ENCODE peak calls at places on chromosomes 13 and 19, in four cellular contexts. T is WTC11, Y is HepG2, B is K562. X is an unnamed sample.

GRCh38 chr19:39199025-39199424 is 2.3 kb downstream of the NCCRP1 start:
- DNase-seq in T (peak), Y (peak), B (no peak), X (no peak)

GRCh38 chr19:2519482-2519881 is 43.6 kb downstream of the GADD45B start:
- DNase-seq in T (no peak), Y (no peak), B (no peak), X (no peak)

GRCh38 chr19:18291590-18292459 is 10.4 kb upstream of the JUND start:
- DNase-seq in T (peak), Y (peak), B (peak), X (peak)

GRCh38 chr19:55598034-55598433 is 1.3 kb downstream of the FIZ1 start:
- DNase-seq in T (peak), Y (no peak), B (no peak), X (no peak)

GRCh38 chr13:90641884-90642283 is 705.6 kb upstream of the MIR17HG start:
- DNase-seq in T (no peak), Y (no peak), B (no peak), X (no peak)

GRCh38 chr19:8638078-8638619 is 7.7 kb downstream of the NFILZ start:
- DNase-seq in T (no peak), Y (peak), B (no peak), X (no peak)

GRCh38 chr13:52652980-52653303 is 306 bp downstream of the SUGT1 start:
- DNase-seq in T (no peak), Y (no peak), B (peak), X (peak)

GRCh38 chr13:33057019-33057785 is 41.0 kb downstream of the KL start:
- DNase-seq in T (no peak), Y (peak), B (peak), X (peak)

GRCh38 chr13:72643339-72643989 is 84.0 kb downstream of the MZT1 start:
- DNase-seq in T (peak), Y (peak), B (peak), X (peak)

GRCh38 chr13:113997845-113998751 is 24.2 kb upstream of the C13orf46 start:
- DNase-seq in T (no peak), Y (no peak), B (no peak), X (no peak)

GRCh38 chr19:39372047-39372802 is 18.7 kb downstream of the PAF1 start:
- DNase-seq in T (no peak), Y (no peak), B (no peak), X (no peak)

GRCh38 chr13:27183561-27184147 is 12.0 kb upstream of the USP12 start:
- DNase-seq in T (no peak), Y (no peak), B (no peak), X (no peak)

GRCh38 chr19:1761528-1762242 is 8.4 kb downstream of the ONECUT3 start:
- DNase-seq in T (no peak), Y (no peak), B (no peak), X (no peak)

GRCh38 chr19:19636573-19636972 is 6.9 kb downstream of the GMIP start:
- DNase-seq in T (no peak), Y (no peak), B (no peak), X (no peak)

GRCh38 chr13:103731959-103732358 is 665.7 kb upstream of the SLC10A2 start:
- DNase-seq in T (no peak), Y (no peak), B (no peak), X (no peak)
- TF ChIP-seq ELF4 in T (no peak), Y (no peak), B (no peak), X (no peak)

GRCh38 chr13:28497143-28497876 is 2.4 kb upstream of the FLT1 start:
- DNase-seq in T (no peak), Y (no peak), B (no peak), X (no peak)
- TF ChIP-seq ELF4 in T (no peak), Y (no peak), B (no peak), X (no peak)

GRCh38 chr19:10766681-10767201 is 48.9 kb downstream of the DNM2 start:
- DNase-seq in T (no peak), Y (no peak), B (no peak), X (no peak)

GRCh38 chr19:10768936-10769335 is 51.1 kb downstream of the DNM2 start:
- DNase-seq in T (no peak), Y (no peak), B (no peak), X (no peak)

GRCh38 chr19:10767726-10768125 is 49.8 kb downstream of the DNM2 start:
- DNase-seq in T (no peak), Y (no peak), B (no peak), X (no peak)

GRCh38 chr19:10768369-10768768 is 50.5 kb downstream of the DNM2 start:
- DNase-seq in T (no peak), Y (no peak), B (no peak), X (no peak)

DNA sequence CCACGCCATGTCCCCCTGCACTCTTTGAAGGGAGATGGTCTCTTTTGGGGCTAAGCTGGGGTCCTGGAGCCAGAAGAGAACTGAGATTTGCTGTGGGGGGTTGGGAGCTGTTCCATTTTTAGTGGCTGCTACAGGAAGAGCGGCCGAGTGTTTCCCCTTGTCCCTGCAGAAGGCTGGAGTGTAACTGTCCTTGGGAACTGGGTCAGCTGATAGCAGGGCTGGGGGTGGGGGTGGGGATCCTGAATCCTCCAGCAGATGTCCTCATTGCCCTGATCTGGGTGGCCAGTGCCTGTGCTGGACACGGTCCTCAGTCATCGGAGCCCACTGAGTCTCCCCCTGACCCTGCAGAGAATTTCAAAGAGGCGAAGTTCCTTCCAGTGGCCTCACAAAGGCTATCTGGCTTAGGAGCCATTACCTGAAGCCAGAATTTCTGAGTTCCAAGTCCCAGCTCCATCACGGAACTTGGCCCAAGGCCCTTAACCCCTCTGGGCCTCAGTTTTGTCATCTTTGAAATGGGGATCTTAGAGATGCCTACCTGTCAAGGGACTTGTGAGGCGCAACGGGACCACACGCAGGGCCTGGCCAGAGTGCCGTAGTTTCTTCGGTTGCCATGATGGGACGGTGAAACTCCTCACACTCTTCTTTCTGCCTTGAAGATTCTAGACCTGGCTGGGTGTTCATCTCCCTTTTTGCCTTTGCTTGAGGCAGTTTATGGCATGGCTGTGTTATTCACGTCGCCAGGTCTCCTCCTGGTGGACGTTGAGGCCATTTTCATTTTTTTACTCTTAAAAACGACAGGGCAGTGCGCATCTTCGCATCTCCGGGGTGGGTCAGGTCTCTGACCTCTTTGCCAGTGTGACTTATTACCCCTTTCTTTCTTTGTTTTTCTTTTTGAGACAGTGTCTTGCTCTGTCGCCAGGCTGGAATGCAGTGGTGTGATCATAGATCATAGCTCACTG is 51.9 kb downstream of the DNM2 start:
- DNase-seq in T (no peak), Y (peak), B (peak), X (no peak)
- TF ChIP-seq ELF4 in T (no peak), Y (no peak), B (no peak), X (no peak)

GRCh38 chr19:50626796-50627195 is 12.9 kb downstream of the SYT3 start:
- DNase-seq in T (no peak), Y (no peak), B (no peak), X (no peak)

GRCh38 chr19:50628551-50628950 is 11.1 kb downstream of the SYT3 start:
- DNase-seq in T (no peak), Y (no peak), B (no peak), X (no peak)

GRCh38 chr19:50629801-50630200 is 9.9 kb downstream of the SYT3 start:
- DNase-seq in T (no peak), Y (no peak), B (no peak), X (no peak)

GRCh38 chr19:50628146-50628545 is 11.5 kb downstream of the SYT3 start:
- DNase-seq in T (no peak), Y (no peak), B (no peak), X (no peak)

GRCh38 chr19:50629194-50629593 is 10.5 kb downstream of the SYT3 start:
- DNase-seq in T (no peak), Y (no peak), B (no peak), X (no peak)
- TF ChIP-seq ELF4 in T (no peak), Y (no peak), B (no peak), X (no peak)

GRCh38 chr19:10861118-10861651 is 10.2 kb upstream of the CARM1 start:
- DNase-seq in T (peak), Y (peak), B (peak), X (no peak)
- TF ChIP-seq ELF4 in T (no peak), Y (no peak), B (no peak), X (no peak)

DNA sequence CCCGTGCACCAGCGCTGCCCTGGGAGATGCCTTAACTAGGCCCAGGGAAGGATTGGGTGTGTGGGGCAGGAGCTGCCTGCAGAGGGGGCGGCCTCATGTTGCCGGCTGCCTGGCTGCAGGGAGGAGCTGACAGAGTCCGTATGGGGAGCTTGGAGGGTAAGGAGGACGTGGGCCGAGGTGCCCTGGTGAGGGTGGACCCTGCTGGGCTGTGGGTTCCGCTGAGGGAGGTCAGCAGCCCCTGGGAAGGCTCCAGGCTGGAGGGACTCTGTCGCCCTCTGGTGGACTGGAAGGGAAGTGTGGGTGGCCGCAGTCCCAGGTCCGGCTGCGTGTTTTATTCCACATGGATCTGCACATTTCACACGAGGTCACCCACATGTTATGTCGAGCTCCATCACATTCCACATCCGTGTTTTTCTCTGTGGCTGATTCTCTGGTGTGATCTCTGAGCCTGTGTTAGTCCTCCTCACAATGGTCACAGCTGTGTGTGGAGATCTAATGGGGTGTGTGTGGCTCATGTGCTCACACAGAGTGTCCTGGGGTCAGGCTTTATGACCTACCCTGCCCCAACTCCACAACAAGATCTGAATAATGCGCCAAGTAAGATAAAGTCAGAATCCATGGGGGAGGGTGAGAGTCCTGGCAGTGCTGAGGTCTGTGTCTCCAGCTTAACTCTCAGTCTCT is 1.8 kb upstream of the CEACAM8 start:
- DNase-seq in T (peak), Y (no peak), B (peak), X (peak)
- TF ChIP-seq ELF4 in T (no peak), Y (no peak), B (no peak), X (no peak)